ENCODE peak calls at places on chromosomes 3 and 15, in five cellular contexts. V is natural killer cell; P is posterior cingulate gyrus; R is activated T-helper 1 cell treated with anti-CD3 and anti-CD28 coated beads, Interleukin-12 subunit alpha, Interleukin-12 subunit beta, Interleukin-2, Interleukin-4 antibody, amounts not matched to agents 30 ng/mL and 10 ng/mL and 1 ng/mL, durations not matched to agents 14 hours and 24 hours and 36 hours; H is AML-193. T is an unnamed sample.

GRCh38 chr3:160225181-160226025 is at the start of gene C3orf80:
- DNase-seq in V (peak), P (peak), R (peak), H (peak), T (peak)

GRCh38 chr15:62802612-62803011 is 239.9 kb upstream of the TPM1 start:
- DNase-seq in V (no peak), P (no peak), R (no peak), H (no peak), T (no peak)

GRCh38 chr15:29740692-29741311 is 81.5 kb downstream of the TJP1 start:
- DNase-seq in V (no peak), P (no peak), R (no peak), H (no peak), T (no peak)

GRCh38 chr3:181782306-181782924 is 70.7 kb downstream of the SOX2 start:
- DNase-seq in V (no peak), P (no peak), R (no peak), H (no peak), T (no peak)

GRCh38 chr3:32493437-32494414 is 8.9 kb downstream of the CMTM6 start:
- DNase-seq in V (no peak), P (no peak), R (no peak), H (no peak), T (no peak)

GRCh38 chr3:17045705-17046104 is 160.9 kb downstream of the PLCL2 start:
- DNase-seq in V (no peak), P (no peak), R (no peak), H (no peak), T (no peak)

GRCh38 chr3:70703305-70704102 is 391.1 kb upstream of the MDFIC2 start:
- DNase-seq in V (no peak), P (no peak), R (no peak), H (no peak), T (no peak)

GRCh38 chr15:101114610-101115009 is 137.2 kb downstream of the CHSY1 start:
- DNase-seq in V (no peak), P (peak), R (no peak), H (no peak), T (no peak)

GRCh38 chr3:173839859-173840258 is 442.3 kb downstream of the NLGN1 start:
- DNase-seq in V (no peak), P (no peak), R (no peak), H (no peak), T (no peak)

GRCh38 chr15:35293353-35294130 is 208.4 kb upstream of the NANOGP8 start:
- DNase-seq in V (no peak), P (no peak), R (no peak), H (peak), T (no peak)

GRCh38 chr3:22835041-22835440 is 368.1 kb upstream of the UBE2E2 start:
- DNase-seq in V (no peak), P (no peak), R (no peak), H (no peak), T (no peak)

GRCh38 chr15:80186066-80186465 is 33.3 kb downstream of the FAH start:
- DNase-seq in V (no peak), P (no peak), R (no peak), H (no peak), T (no peak)

T was measured in naive thymus-derived CD8-positive, alpha-beta T cell.